ENCODE peak calls at places on chromosomes 3 and 15, in seven cellular contexts. Z is colonic mucosa, N is MM.1S, C is ovary, F is esophagus squamous epithelium, R is cardiac muscle cell, I is tibial nerve. G is an unnamed sample. For H3K27me3, the result is how much of the 10 kb centered on the place peaks cover.

GRCh38 chr3:57292159-57292894 is at the start of gene ASB14:
- DNase-seq in I (no peak), C (no peak), Z (no peak), R (no peak), F (no peak), N (no peak), G (no peak)

GRCh38 chr3:136938334-136938733 is 19.4 kb upstream of the IL20RB start:
- DNase-seq in F (no peak), N (no peak), I (no peak), Z (no peak), C (no peak), R (peak), G (no peak)

GRCh38 chr3:157501863-157502262 is 1.4 kb downstream of the VEPH1 start:
- DNase-seq in C (no peak), F (no peak), I (no peak), R (no peak), N (no peak), Z (no peak), G (no peak)

GRCh38 chr3:168121175-168121853 is 25.6 kb upstream of the GOLIM4 start:
- DNase-seq in C (no peak), I (peak), F (no peak), N (no peak), R (peak), Z (peak), G (no peak)

GRCh38 chr3:28290863-28291300 is 49.5 kb downstream of the CMC1 start:
- DNase-seq in N (no peak), I (no peak), Z (no peak), C (no peak), F (no peak), R (no peak), G (no peak)

GRCh38 chr15:22954798-22955543 is 25.2 kb downstream of the CYFIP1 start:
- DNase-seq in R (no peak), Z (no peak), C (no peak), F (no peak), N (no peak), I (no peak), G (no peak)

GRCh38 chr3:161221881-161222600 is 930 bp downstream of the NMD3 start:
- DNase-seq in Z (peak), I (peak), N (peak), F (no peak), C (peak), R (peak), G (peak)

GRCh38 chr15:39934415-39935044 is 615 bp downstream of the EIF2AK4 start:
- DNase-seq in N (no peak), R (no peak), Z (peak), C (no peak), F (no peak), I (no peak), G (no peak)

GRCh38 chr3:32842531-32842931 is 24.7 kb downstream of the TRIM71 start:
- DNase-seq in R (no peak), Z (peak), F (no peak), N (peak), C (no peak), I (no peak), G (peak)

DNA sequence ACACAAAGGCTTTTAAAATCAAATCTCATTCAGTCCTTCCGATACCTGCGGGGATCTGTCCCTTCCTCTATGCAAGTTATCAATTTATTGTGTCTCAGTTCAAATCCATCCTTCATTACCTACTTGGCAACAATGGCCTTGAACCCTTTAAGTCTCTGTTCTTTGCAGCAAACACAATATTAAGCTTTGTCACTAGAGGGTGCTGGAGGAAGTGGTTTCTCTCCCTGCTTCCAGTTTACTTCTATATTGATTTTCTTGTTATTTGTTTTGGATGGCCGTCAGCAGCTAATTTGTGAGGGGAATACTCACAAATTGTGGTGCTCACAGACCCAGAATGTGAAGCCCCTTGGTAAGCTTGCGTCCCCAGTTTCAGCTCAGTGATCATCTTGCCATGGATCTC is 278.3 kb downstream of the FGF12 start:
- DNase-seq in N (no peak), I (no peak), Z (no peak), C (no peak), F (no peak), R (no peak), G (no peak)
- H3K27me3 ChIP-seq in N (under half), I (under half), Z (under half), C (under half), F (under half), R (under half), G (under half)

GRCh38 chr15:68059630-68060029 is 5.5 kb downstream of the PIAS1 start:
- DNase-seq in I (no peak), C (no peak), R (no peak), Z (no peak), F (no peak), N (no peak), G (no peak)

GRCh38 chr15:68062214-68062613 is 8.1 kb downstream of the PIAS1 start:
- DNase-seq in N (no peak), Z (no peak), R (no peak), C (no peak), I (no peak), F (no peak), G (no peak)

GRCh38 chr15:68062946-68063345 is 8.8 kb downstream of the PIAS1 start:
- DNase-seq in C (no peak), I (no peak), F (no peak), Z (no peak), N (no peak), R (no peak), G (no peak)

GRCh38 chr15:68063606-68064005 is 9.5 kb downstream of the PIAS1 start:
- DNase-seq in Z (no peak), I (no peak), N (no peak), R (no peak), C (no peak), F (no peak), G (no peak)

GRCh38 chr15:68061578-68061977 is 7.5 kb downstream of the PIAS1 start:
- DNase-seq in F (no peak), I (no peak), C (no peak), Z (no peak), N (no peak), R (no peak), G (no peak)
- H3K4me3 ChIP-seq in F (no peak), I (no peak), C (no peak), Z (no peak), N (no peak), R (no peak), G (no peak)

DNA sequence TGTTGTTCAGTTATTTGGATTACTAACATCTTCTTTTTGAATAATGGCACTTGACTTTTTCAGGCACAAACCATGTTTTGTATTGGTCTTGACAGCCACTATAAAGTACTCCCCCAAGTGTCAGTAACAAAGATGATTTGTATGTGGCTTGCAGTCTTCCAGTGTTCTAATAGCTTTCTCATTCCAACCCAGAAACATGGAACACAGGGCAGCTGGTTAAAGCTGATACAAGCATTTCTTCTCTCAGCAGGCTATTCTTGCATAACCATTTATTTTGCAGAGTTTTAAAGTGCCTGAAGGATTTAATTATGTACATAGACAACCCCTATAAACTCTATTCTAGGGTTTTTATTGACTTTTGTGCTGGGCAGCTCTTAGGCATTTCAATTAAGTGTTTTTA is 420.4 kb downstream of the MECOM start:
- DNase-seq in N (no peak), I (no peak), R (peak), Z (no peak), F (no peak), C (no peak), G (no peak)
- TF ChIP-seq CTCF in N (no peak), I (no peak), R (no peak), Z (no peak), F (no peak), C (no peak), G (no peak)

GRCh38 chr3:197524128-197524527 is 31.6 kb downstream of the BDH1 start:
- DNase-seq in F (no peak), I (no peak), N (no peak), R (no peak), C (no peak), Z (no peak), G (no peak)
- H3K27me3 ChIP-seq in F (under half), I (under half), N (under half), R (under half), C (under half), Z (under half), G (under half)

DNA sequence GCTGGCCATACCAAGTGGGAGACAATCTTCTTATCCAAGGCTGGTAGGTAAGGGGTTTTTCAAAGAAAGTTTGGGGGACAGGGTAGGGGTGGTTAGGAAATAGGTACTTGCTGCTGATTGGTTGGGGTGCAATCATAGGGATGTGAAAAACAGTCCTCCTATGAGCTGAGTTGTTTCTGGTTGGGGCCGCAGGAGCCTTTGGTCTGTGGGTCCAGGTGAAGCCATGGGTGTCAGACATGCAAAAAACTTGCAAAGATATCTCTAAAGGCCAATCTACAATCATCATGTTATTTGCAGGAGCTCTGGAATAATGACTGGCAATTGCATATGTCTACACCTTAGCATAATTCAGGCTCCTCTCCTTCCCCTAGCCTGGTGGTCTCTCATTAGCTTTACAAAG is 982.3 kb downstream of the DIPK2A start:
- DNase-seq in I (no peak), N (no peak), Z (no peak), R (no peak), F (no peak), C (no peak), G (no peak)
- H3K4me3 ChIP-seq in I (no peak), N (no peak), Z (no peak), R (no peak), F (no peak), C (no peak), G (no peak)

DNA sequence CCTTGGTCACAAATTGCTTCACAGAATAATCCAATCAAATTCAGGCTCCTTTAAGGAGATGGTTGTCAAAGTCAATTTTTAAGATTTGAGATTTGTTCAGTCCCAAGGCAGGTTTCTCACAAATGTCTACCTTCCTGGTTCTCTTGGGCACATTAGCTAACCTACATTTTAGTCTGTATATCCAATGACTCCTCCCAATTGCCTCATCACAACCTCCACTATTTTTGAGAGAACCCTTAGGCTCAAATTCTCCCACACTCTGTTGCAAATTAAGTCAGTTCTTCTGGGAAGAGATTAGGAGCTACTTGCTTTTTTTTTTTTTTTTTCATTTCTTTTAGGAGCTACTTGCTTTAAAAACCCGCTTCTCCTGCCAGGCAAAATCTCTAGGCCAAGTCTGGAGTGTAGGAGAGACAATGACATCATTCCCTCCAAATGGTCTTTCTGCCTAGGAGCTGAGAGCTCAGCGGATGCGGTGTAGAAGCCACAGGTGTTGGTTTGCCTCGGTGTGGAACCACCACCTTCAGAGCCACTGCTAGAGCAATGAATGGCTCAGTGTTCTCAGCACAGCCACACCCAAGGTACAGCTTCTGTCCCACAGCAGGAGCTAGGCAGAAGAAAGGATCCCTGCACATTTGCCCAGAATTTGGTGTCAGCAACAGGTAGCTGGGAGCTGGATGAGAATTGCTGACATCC is 10.0 kb upstream of the INO80 start:
- DNase-seq in I (no peak), Z (no peak), R (no peak), N (no peak), F (no peak), C (no peak), G (no peak)
- TF ChIP-seq CTCF in I (no peak), Z (no peak), R (no peak), N (no peak), F (no peak), C (no peak), G (no peak)

DNA sequence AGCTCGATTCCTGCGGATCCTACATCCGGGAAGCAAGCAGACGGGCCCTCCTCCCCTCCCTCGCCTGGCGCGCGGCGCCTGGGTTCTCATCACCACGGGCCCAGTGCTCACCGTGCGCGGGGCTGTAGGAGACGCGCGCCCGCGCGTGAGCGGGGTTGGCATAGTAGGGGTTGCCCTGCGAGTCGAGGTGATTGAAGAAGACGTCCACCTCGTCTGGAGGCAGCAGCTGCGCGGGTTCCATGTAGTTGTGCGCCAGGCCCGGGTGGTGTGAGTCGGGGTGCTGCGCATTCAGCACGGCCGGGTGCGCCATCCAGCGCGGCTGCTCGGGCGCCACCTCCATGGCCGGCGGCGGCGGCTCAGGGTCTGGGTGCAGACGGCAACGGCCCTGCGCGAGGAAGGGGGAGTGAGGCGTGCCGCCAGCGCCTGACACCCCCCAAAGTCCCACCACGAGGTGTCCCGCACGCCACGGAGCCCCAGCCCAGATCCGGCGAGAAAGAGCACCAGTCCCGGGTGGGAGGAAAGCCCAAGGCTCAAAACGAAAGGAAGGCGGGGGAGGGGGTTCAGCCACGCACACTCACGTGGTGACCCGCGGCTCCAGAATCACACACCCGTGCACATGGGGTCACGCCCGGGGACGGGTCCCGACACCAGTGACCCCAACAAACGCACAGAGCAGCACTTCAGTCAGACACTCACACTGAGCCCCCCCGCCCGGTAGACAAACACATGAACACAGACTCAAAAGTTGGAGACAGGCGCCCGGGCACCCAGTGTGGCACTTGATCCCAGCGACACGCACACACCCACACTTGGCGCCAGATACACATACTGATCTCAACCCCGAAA is 6.1 kb downstream of the GATA2 start:
- DNase-seq in I (no peak), R (peak), C (no peak), F (no peak), N (no peak), Z (no peak), G (no peak)
- H3K27me3 ChIP-seq in I (under half), R (half or more), C (under half), F (half or more), N (half or more), Z (half or more), G (under half)

DNA sequence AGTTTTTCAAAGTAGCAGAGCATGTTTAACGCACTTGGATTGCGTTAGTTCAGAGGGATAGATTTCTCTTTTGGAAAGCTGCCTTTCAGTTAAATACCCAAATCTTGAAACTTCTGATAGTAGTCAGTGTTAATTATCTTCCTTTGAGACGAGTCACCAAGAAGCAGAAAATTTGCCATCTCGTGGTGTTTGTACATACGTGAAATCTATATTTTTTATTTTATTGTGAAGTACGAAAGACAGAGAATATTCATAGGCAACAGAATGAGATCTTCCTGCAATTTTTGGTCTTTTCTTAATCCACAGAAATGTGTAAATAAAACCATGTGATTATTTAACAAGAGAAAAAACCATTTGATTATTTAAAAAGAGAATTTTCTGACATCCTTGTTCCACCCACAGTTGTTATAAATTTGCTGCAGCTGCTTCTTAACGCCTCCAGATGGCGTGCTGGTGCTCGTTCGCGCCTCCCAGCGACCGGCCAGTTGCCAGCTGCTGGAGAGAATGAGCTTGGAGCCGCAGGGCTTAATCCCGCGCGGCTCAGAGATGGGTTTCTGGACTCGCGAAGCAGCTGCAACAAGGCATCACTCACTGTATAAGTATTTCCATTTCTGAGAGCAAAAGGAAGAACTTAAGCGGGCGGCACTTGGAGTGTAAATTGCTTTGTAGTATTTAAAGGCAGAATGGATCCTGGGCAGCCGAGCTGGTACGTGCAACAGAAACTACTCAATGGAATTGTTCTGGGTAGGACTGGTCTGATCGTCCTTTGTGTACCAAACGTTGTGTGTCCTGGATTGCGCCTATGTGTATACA is 10.5 kb upstream of the SLITRK3 start:
- DNase-seq in C (peak), F (no peak), R (peak), I (peak), Z (peak), N (peak), G (peak)
- H3K4me3 ChIP-seq in C (peak), F (no peak), R (no peak), I (no peak), Z (no peak), N (peak), G (no peak)

GRCh38 chr3:98801042-98801747 is 38.1 kb downstream of the ST3GAL6 start:
- DNase-seq in N (no peak), R (no peak), F (no peak), C (no peak), I (no peak), Z (no peak), G (no peak)

GRCh38 chr3:98799479-98799878 is 36.3 kb downstream of the ST3GAL6 start:
- DNase-seq in I (no peak), F (no peak), R (no peak), Z (no peak), C (no peak), N (no peak), G (no peak)

GRCh38 chr3:98800401-98800800 is 37.3 kb downstream of the ST3GAL6 start:
- DNase-seq in Z (no peak), I (no peak), F (no peak), C (no peak), N (no peak), R (no peak), G (no peak)

GRCh38 chr3:98797905-98798304 is 34.8 kb downstream of the ST3GAL6 start:
- DNase-seq in I (no peak), F (no peak), Z (no peak), R (no peak), C (no peak), N (no peak), G (no peak)

DNA sequence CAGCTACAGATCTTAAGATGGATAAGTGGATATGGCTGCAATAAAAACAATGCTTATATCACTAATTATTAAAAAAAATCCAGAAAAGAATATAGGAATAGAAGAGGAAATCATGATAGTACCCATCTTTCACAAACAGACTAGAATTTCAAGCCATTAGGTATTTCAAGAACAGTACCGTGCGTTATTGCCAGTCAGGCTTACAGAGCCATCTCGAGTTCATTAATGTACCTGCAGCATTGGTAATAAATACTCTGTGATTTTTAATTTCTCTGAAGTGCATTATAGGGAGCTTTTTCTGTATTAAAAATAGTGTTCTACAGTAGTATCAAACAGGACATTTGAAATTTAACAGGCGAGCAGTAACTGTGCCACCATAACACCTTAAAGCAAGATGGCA is 35.7 kb downstream of the ST3GAL6 start:
- DNase-seq in C (no peak), I (no peak), R (no peak), F (no peak), N (no peak), Z (no peak), G (no peak)
- TF ChIP-seq CTCF in C (no peak), I (no peak), R (no peak), F (no peak), N (peak), Z (no peak), G (no peak)

DNA sequence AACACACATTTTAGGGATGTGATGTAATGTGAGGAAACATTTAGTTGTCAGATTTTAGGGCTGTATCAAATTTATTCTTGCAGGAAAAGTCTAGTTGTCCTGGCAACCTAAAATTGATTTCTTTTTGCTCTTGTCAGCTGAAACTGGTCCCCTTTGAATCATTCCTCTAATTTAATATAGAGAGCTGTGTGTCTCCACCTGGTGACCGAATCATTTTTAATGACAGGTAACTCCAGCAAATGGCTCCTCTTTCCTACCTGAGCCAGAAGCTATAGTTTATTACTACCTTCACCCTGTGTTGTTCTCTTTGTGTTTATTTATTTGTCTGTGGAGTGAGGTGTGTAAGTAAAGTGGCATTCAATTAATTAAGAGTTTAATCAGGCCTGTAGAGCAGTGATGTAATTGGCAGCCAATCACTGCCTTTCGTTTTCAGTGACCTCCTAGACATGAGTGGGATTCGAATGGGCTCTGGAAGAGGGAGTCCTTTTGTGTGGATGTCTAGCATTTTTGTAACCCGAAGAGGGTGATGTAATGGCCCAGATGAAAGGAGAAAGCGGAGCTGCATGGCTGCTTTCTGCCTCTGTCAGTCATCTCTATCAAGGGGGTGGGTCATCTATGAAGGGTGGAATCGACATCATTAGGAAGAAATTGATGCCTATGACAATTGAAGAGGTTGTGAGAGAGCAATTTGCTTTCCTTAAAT is 125.9 kb downstream of the LPP start:
- DNase-seq in C (no peak), I (no peak), Z (no peak), F (no peak), N (no peak), R (no peak), G (no peak)
- H3K27me3 ChIP-seq in C (under half), I (under half), Z (under half), F (under half), N (under half), R (under half), G (under half)

G was measured in GM06990.